ENCODE peak calls at places on chromosomes 11 and 22, in six cellular contexts. U is stomach, Q is upper lobe of left lung, J is HCT116, E is H1, K is spleen. P is an unnamed sample.

GRCh38 chr11:12893787-12894672 is 115.1 kb upstream of the RASSF10 start:
- DNase-seq in U (peak), K (no peak), J (peak), E (no peak), Q (peak), P (no peak)

GRCh38 chr11:46649180-46649738 is 31.9 kb downstream of the ATG13 start:
- DNase-seq in E (no peak), Q (no peak), J (no peak), K (no peak), U (no peak), P (peak)

GRCh38 chr11:66281001-66281400 is 3.0 kb downstream of the CNIH2 start:
- DNase-seq in U (no peak), Q (no peak), K (no peak), J (no peak), E (no peak), P (no peak)

GRCh38 chr22:19645391-19645790 is 68.9 kb upstream of the SEPTIN5 start:
- DNase-seq in Q (no peak), K (no peak), U (no peak), E (no peak), J (no peak), P (no peak)

GRCh38 chr11:25860677-25861445 is 471.1 kb upstream of the ANO3 start:
- DNase-seq in E (no peak), J (no peak), Q (no peak), U (no peak), K (no peak), P (no peak)

GRCh38 chr11:117997436-117998200 is 11.4 kb downstream of the IL10RA start:
- DNase-seq in E (no peak), J (no peak), K (no peak), U (no peak), Q (no peak), P (no peak)

GRCh38 chr11:35167451-35167954 is 28.5 kb downstream of the CD44 start:
- DNase-seq in J (no peak), U (no peak), E (no peak), K (no peak), Q (no peak), P (no peak)

GRCh38 chr11:70448983-70449567 is 50.7 kb downstream of the CTTN start:
- DNase-seq in Q (no peak), E (no peak), J (peak), K (no peak), U (no peak), P (no peak)

GRCh38 chr11:921921-922678 is 3.6 kb upstream of the AP2A2 start:
- DNase-seq in K (no peak), E (no peak), J (no peak), U (no peak), Q (no peak), P (no peak)

GRCh38 chr11:35748644-35749043 is 86.1 kb downstream of the TRIM44 start:
- DNase-seq in K (no peak), Q (no peak), J (no peak), E (no peak), U (no peak), P (no peak)

GRCh38 chr11:45339754-45340519 is 53.8 kb upstream of the SYT13 start:
- DNase-seq in K (peak), U (peak), E (peak), Q (peak), J (peak), P (peak)

GRCh38 chr11:6778518-6778917 is 4.3 kb upstream of the OR2AG1 start:
- DNase-seq in U (no peak), Q (no peak), K (no peak), E (no peak), J (no peak), P (no peak)

GRCh38 chr11:100676901-100677300 is 10.2 kb upstream of the ARHGAP42 start:
- DNase-seq in Q (no peak), U (no peak), J (peak), K (no peak), E (peak), P (no peak)

GRCh38 chr11:33055361-33055760 is 16.0 kb downstream of the TCP11L1 start:
- DNase-seq in E (no peak), Q (no peak), K (no peak), U (no peak), J (no peak), P (no peak)

GRCh38 chr11:66421492-66422205 is 814 bp downstream of the NPAS4 start:
- DNase-seq in Q (peak), K (peak), U (peak), J (peak), E (peak), P (no peak)

GRCh38 chr11:76588455-76589325 is 81.9 kb downstream of the LRRC32 start:
- DNase-seq in U (peak), K (peak), Q (peak), E (no peak), J (no peak), P (no peak)

GRCh38 chr11:115503886-115504278 is 333 bp downstream of the CADM1 start:
- DNase-seq in E (no peak), J (no peak), Q (no peak), U (no peak), K (peak), P (no peak)

GRCh38 chr11:115503083-115503885 is 931 bp downstream of the CADM1 start:
- DNase-seq in Q (peak), K (peak), U (peak), J (no peak), E (no peak), P (no peak)

GRCh38 chr11:115505165-115505564 is 950 bp upstream of the CADM1 start:
- DNase-seq in Q (peak), U (no peak), E (no peak), K (no peak), J (no peak), P (no peak)

GRCh38 chr11:115502636-115503082 is 1.6 kb downstream of the CADM1 start:
- DNase-seq in U (no peak), Q (no peak), E (no peak), J (no peak), K (no peak), P (no peak)

DNA sequence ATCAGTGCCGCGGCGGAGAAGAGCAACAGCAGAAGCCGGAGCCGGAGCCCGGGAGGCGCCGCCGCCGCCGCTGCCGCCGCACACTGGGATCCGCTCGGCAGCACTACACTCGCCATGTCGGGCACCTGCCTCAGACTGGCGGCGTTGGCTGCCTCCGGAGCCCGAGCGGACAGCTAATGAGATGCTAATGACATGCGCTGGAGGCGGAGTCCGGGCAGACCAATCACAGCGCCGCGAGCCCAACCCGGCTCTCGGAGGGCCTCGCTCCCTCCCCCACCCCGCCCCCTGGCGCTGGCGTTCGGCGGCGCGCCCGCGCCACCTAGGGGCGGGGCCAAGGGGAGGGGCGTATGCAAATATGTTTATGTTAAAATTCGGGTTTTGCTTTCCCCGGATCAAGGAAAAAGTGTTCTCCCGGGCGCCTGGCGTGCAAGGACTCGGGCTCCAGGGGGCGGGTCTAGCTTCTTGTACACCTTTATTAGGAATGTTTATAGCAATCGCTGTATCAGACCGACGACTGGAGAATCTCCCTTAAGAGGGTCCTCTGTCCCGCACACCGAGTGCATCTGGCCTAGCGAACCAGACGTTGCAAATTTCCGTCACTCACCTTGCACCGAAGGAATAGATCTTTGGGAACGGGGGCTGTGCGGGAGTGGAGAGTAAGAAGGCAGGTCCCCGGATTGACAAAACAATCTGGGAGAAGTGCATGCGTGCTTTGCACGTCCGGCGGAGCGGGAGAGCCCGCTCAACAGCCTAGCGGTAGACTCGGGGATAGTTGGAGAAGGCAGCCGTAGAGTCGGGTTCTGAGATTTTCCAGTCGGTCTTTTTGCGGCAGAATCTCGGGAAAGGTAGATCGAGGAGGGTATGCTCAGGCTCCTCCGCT is at the start of gene CADM1:
- DNase-seq in Q (peak), E (peak), K (peak), U (peak), J (no peak), P (peak)
- TF ChIP-seq CTCF in Q (peak), E (peak), K (peak), U (peak), J (no peak), P (peak)

DNA sequence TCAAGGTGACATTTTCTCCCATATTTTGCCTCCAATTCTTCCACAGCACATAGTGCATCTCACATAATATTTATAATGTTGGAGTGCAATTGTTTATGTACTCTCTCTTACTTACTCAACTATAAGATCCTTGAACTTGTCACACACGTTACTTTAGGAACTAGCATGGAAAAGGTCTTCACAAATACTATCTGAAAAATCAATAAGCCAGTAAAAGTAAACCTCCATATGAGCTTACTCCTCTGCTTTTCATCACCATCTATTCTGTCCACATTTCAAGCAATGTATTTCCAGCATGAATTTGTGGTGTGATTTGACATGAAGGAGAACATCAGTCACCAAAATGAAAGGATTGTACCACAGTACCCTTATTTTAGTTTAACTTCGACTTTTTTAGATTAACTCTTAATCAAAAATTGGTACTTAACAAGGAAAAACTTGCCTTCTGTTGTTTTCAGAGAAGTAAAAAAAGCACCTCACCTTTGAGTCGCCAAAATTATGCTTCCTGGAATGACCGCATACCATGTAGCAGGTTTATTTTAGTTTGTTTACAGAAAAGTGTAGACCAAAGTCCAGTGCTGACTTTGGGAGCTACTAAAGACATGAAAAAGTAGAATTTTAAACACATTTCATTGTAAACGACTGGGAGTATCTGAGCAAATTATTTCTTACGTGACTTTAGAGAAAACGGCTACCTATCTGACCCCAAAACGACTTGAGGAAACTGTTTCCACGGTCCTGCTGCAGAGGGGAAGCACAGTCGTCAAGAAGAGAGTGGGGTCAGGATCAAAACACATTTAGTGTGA is at the start of gene SLC22A9:
- DNase-seq in K (no peak), U (no peak), E (no peak), J (no peak), Q (no peak), P (no peak)
- TF ChIP-seq POLR2AphosphoS5 in K (no peak), U (no peak), E (no peak), J (no peak), Q (no peak), P (no peak)

GRCh38 chr11:133967599-133968238 is 11.0 kb upstream of the IGSF9B start:
- DNase-seq in U (no peak), E (no peak), J (no peak), K (no peak), Q (no peak), P (no peak)
- H3K27ac ChIP-seq in U (peak), E (no peak), J (no peak), K (no peak), Q (no peak), P (no peak)

GRCh38 chr11:129785383-129786111 is 30.1 kb upstream of the TMEM45B start:
- DNase-seq in J (no peak), E (no peak), K (no peak), U (no peak), Q (no peak), P (no peak)
- TF ChIP-seq CTCF in J (peak), E (no peak), K (no peak), U (peak), Q (no peak), P (no peak)

DNA sequence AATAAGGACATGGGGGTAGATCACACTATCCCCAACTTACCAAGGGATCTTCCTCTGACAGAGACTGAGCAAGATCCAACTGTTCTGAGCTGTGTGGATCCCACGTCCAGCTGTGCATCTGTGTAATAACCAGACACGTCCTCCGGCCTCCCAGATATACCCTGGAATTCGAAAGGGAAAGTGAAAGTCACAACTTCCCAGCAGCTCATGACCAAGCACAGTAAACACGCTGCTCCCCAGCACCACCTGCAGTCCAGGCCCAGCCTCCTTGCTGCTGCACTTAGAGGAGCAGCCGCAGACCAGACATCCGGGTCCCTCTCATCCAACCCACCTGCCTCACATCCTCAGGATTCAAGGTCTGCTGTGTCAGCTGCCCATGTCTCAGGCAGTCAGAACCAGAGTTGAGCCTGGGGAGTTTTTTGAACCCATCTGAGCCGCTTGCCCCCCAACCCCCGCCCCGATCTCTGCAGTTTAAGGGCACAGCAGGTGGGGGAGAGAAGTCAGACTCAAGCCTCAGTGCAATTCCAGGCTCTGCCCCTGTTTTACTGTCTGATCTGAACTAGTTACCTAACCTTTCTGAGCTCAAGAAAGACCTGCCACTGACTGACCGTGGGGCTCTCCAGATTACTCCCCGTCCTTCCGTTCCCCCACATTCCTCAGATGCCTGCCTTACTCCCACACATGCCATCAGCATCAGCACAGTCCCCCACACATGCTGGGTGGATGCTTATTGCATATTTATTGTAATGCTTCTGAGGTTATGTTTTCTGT is at the start of gene APOL2:
- DNase-seq in E (peak), J (peak), Q (peak), K (peak), U (peak), P (peak)
- TF ChIP-seq POLR2AphosphoS5 in E (no peak), J (peak), Q (peak), K (peak), U (peak), P (peak)

GRCh38 chr11:61968758-61969390 is 1.4 kb upstream of the FTH1 start:
- DNase-seq in U (peak), K (peak), J (no peak), Q (no peak), E (no peak), P (no peak)
- H3K27ac ChIP-seq in U (peak), K (peak), J (peak), Q (peak), E (no peak), P (peak)

DNA sequence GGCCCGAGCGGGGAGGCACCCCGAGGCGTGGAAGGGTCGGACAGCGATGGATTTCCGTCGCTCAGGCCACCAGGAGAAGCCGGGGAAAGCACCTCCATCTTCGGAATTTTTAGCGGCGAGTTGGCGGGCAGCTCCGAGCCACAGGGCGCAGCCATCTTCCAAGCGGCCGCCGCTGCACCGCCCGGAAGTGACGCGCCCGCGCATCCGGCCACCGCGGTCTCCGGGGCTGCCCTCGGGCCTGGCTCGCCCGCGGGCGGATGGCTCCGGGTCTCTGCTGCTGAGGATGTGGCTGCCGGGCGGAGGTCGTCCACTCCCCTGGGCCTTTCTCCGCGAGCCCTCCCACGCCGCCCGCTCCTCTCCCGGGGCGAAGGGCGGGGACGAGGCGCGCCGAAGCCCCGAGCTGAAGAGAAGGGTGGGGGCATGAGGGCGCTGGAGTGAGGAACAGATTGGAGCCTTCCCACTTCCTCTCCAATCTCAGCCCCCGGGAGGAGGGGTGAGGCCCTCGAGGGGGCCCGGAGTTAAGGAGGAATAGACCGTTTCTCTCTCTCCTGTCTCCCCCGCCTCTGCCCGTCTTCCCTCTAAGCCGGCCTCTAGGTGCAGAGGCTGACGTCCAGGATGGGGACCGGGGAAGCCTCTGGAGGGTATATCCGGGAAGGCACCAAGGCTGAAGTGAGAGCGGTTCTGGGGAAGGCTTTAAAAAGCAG is at the start of gene MSANTD2:
- DNase-seq in K (peak), U (peak), E (peak), Q (peak), J (peak), P (peak)
- TF ChIP-seq CTCF in K (no peak), U (no peak), E (no peak), Q (peak), J (no peak), P (no peak)

GRCh38 chr11:10696797-10697620 is 3.5 kb upstream of the IRAG1 start:
- DNase-seq in U (no peak), Q (no peak), J (no peak), E (no peak), K (no peak), P (no peak)
- TF ChIP-seq POLR2AphosphoS5 in U (no peak), Q (no peak), J (no peak), E (no peak), K (no peak), P (no peak)

DNA sequence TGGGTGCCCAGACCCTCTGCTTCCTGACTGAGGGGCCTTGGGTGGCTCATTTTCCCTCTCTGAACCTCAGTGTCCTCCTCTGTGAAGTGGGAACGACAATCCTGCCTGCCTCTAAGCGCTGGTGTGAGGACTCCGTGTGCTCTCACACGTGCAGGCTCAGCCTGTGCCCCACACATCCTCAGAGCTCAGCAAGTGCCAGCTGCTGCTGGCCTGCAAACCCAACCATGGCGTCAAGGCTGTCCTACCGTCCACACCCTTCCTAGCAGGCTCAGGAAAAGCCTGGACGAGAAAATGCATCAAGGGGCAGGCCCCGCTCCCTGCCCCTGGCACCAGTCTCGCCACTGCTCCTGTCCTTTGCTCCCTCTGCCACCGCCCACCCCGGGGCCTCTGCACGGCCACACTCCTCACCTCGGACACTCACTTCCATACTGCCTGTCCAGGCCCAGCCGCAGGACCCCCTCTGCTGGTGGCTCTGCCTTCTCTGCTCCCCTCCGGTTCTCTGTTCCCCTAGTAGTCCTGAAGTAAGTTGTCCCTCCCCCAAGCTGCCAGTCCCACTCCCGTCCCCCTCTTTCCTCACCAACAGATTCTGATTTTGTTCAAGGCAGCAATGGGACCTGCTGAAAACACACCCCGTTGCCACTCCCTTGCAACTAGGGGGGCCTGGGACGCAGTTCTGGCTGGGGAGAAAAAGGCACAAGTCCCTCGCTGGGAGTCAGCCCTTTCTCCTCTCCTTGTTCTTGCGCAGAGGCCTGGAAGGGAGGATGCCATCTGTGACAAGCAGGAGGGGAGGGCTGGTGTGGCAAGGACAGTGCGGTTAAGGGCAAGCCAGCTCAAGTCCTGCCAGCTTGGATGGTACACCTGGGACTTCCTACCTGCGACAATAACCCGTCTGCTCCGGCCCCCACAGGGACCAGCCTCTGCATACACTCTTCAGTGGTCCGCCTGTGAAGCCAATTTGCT is 62.2 kb downstream of the ARFGAP3 start:
- DNase-seq in U (peak), E (no peak), J (no peak), Q (peak), K (peak), P (no peak)
- H3K27ac ChIP-seq in U (peak), E (no peak), J (no peak), Q (no peak), K (peak), P (peak)

GRCh38 chr11:72352859-72353551 is 81.3 kb downstream of the CLPB start:
- DNase-seq in E (peak), U (no peak), K (no peak), Q (no peak), J (no peak), P (no peak)
- TF ChIP-seq CTCF in E (peak), U (no peak), K (no peak), Q (no peak), J (no peak), P (no peak)